ENCODE peak calls at places on chromosomes 4 and X, in five cellular contexts. D is OCI-LY7; S is osteocyte; B is stimulated activated naive CD8-positive, alpha-beta T cell treated with anti-CD3 and anti-CD28 coated beads, Interleukin-15, Interleukin-2, amounts not matched to agents 100 U/mL and 50 U/mL, for 24 hours; R is T-helper 2 cell treated with Interferon-gamma antibody and Interleukin-4, amounts not matched to agents 5 μg/mL and 100 μg/mL, for 36 hours. X is an unnamed sample.

GRCh38 chr4:110550260-110550659 is 72.6 kb downstream of the PITX2 start:
- DNase-seq in D (no peak), S (no peak), B (no peak), R (no peak), X (no peak)

GRCh38 chr4:24794111-24794860 is 1.1 kb upstream of the SOD3 start:
- DNase-seq in D (no peak), S (peak; percentile 63), B (no peak), R (no peak), X (no peak)

GRCh38 chrX:143694881-143695280 is 25.7 kb downstream of the SPANXN2 start:
- DNase-seq in D (no peak), S (no peak), B (no peak), R (no peak), X (no peak)

GRCh38 chrX:79259073-79259689 is 108.0 kb downstream of the ITM2A start:
- DNase-seq in D (peak; percentile 78), S (no peak), B (peak; percentile 27), R (peak; percentile 75), X (peak; percentile 82)

GRCh38 chr4:17633600-17633999 is 19.2 kb downstream of the MED28 start:
- DNase-seq in D (no peak), S (no peak), B (no peak), R (no peak), X (no peak)

GRCh38 chr4:45347056-45347455 is 620.7 kb upstream of the GNPDA2 start:
- DNase-seq in D (no peak), S (no peak), B (no peak), R (no peak), X (no peak)

GRCh38 chr4:125123710-125124109 is 191.0 kb upstream of the FAT4 start:
- DNase-seq in D (no peak), S (no peak), B (no peak), R (no peak), X (no peak)

GRCh38 chrX:138191998-138192397 is 519.5 kb downstream of the FGF13 start:
- DNase-seq in D (peak; percentile 15), S (no peak), B (no peak), R (no peak), X (peak; percentile 4)

GRCh38 chr4:10416441-10416840 is 40.8 kb downstream of the ZNF518B start:
- DNase-seq in D (no peak), S (no peak), B (peak; percentile 24), R (no peak), X (peak; percentile 53)

GRCh38 chr4:182518421-182518820 is 275.2 kb downstream of the TENM3 start:
- DNase-seq in D (no peak), S (no peak), B (no peak), R (no peak), X (no peak)

GRCh38 chrX:119101168-119101567 is 26.4 kb downstream of the KIAA1210 start:
- DNase-seq in D (no peak), S (no peak), B (no peak), R (no peak), X (no peak)

GRCh38 chr4:1583859-1584258 is 100.3 kb downstream of the FAM53A start:
- DNase-seq in D (no peak), S (no peak), B (no peak), R (no peak), X (no peak)

GRCh38 chr4:2615821-2616220 is 79.4 kb downstream of the FAM193A start:
- DNase-seq in D (no peak), S (no peak), B (no peak), R (no peak), X (no peak)

GRCh38 chr4:7434141-7434765 is 477 bp downstream of the PSAPL1 start:
- DNase-seq in D (no peak), S (no peak), B (no peak), R (no peak), X (no peak)

GRCh38 chr4:107318078-107318477 is 282.0 kb upstream of the DKK2 start:
- DNase-seq in D (no peak), S (no peak), B (no peak), R (no peak), X (no peak)

GRCh38 chr4:55372259-55372658 is 23.5 kb upstream of the TMEM165 start:
- DNase-seq in D (no peak), S (no peak), B (no peak), R (no peak), X (no peak)

GRCh38 chrX:148517191-148517590 is 16.8 kb downstream of the AFF2 start:
- DNase-seq in D (no peak), S (no peak), B (no peak), R (no peak), X (no peak)

GRCh38 chr4:18593297-18594002 is 571.9 kb upstream of the LCORL start:
- DNase-seq in D (peak; percentile 71), S (no peak), B (peak; percentile 29), R (peak; percentile 28), X (peak; percentile 57)

GRCh38 chr4:39825741-39826231 is 127.8 kb downstream of the UBE2K start:
- DNase-seq in D (no peak), S (no peak), B (no peak), R (no peak), X (no peak)

X was measured in DND-41.